ENCODE peak calls at places on chromosomes 6 and 20, in ten cellular contexts. C, D, I, L, A, K, V, X, U and E are unnamed samples.

GRCh38 chr6:169337881-169338445 is 84.3 kb upstream of the THBS2 start:
- DNase-seq in A (no peak), K (peak), X (no peak), L (no peak), V (no peak), C (no peak), U (peak), I (no peak), D (no peak), E (no peak)

GRCh38 chr6:35302604-35303218 is 5.1 kb downstream of the DEF6 start:
- DNase-seq in V (peak), U (no peak), X (peak), L (peak), C (peak), A (no peak), D (no peak), I (peak), K (no peak), E (peak)

GRCh38 chr6:45775026-45775697 is 240.5 kb downstream of the CLIC5 start:
- DNase-seq in C (no peak), A (no peak), K (no peak), U (no peak), L (no peak), D (no peak), V (no peak), X (no peak), I (no peak), E (no peak)

GRCh38 chr6:157449610-157450009 is 68.6 kb downstream of the ZDHHC14 start:
- DNase-seq in D (no peak), C (no peak), U (no peak), X (peak), I (peak), K (no peak), L (no peak), V (no peak), A (no peak), E (no peak)

GRCh38 chr6:139135578-139136545 is 982 bp downstream of the HECA start:
- DNase-seq in K (peak), A (peak), C (peak), L (peak), D (peak), I (peak), V (peak), X (peak), U (no peak), E (no peak)

GRCh38 chr20:40991181-40991889 is 37.3 kb upstream of the TOP1 start:
- DNase-seq in K (no peak), C (no peak), U (no peak), A (no peak), I (peak), D (no peak), V (no peak), L (no peak), X (peak), E (no peak)

GRCh38 chr20:59568509-59569024 is 35.8 kb upstream of the PHACTR3 start:
- DNase-seq in I (no peak), U (no peak), V (no peak), X (no peak), A (no peak), D (no peak), L (peak), K (no peak), C (no peak), E (no peak)

GRCh38 chr20:44819936-44820335 is 9.6 kb upstream of the RIMS4 start:
- DNase-seq in D (no peak), A (no peak), L (no peak), U (no peak), I (no peak), X (no peak), K (no peak), V (no peak), C (no peak), E (no peak)

GRCh38 chr6:125858427-125859320 is 67.9 kb downstream of the NCOA7 start:
- DNase-seq in C (peak), D (peak), X (peak), U (peak), A (peak), V (peak), L (peak), K (peak), I (peak), E (no peak)

GRCh38 chr6:42091718-42092023 is 41.3 kb downstream of the TAF8 start:
- DNase-seq in A (no peak), V (no peak), U (no peak), D (no peak), X (no peak), L (no peak), C (no peak), K (no peak), I (no peak), E (no peak)

GRCh38 chr6:109393882-109394281 is 11.6 kb upstream of the CD164 start:
- DNase-seq in V (no peak), I (peak), U (no peak), L (no peak), A (no peak), X (no peak), C (no peak), K (no peak), D (no peak), E (no peak)

GRCh38 chr20:3222635-3223600 is 13.6 kb downstream of the ITPA start:
- DNase-seq in C (peak), I (no peak), L (peak), K (no peak), X (peak), V (no peak), A (peak), U (no peak), D (no peak), E (peak)

GRCh38 chr6:3403244-3404154 is 53.4 kb downstream of the SLC22A23 start:
- DNase-seq in D (no peak), V (no peak), K (no peak), C (no peak), L (peak), A (no peak), X (peak), U (no peak), I (peak), E (no peak)

GRCh38 chr20:53539516-53539915 is 54.1 kb downstream of the ZNF217 start:
- DNase-seq in U (no peak), A (no peak), L (no peak), D (no peak), V (no peak), X (no peak), C (no peak), I (peak), K (no peak), E (no peak)

GRCh38 chr6:134373282-134373922 is 55.5 kb upstream of the SGK1 start:
- DNase-seq in I (peak), A (peak), U (peak), C (no peak), K (peak), V (no peak), D (no peak), L (no peak), X (peak), E (no peak)

GRCh38 chr20:32482251-32483220 is 102.6 kb downstream of the NOL4L start:
- DNase-seq in L (peak), U (no peak), K (no peak), V (peak), X (peak), I (peak), C (peak), A (no peak), D (peak), E (no peak)